ENCODE peak calls at places on chromosomes 1 and 21, in five cellular contexts. A, C, N, F and T are unnamed samples.

GRCh38 chr1:43763497-43763973 is 56.2 kb downstream of the ST3GAL3 start:
- DNase-seq in A (peak), C (peak), N (peak), F (peak), T (peak)

GRCh38 chr1:160768295-160768657 is 27.7 kb upstream of the LY9 start:
- DNase-seq in A (no peak), C (peak), N (peak), F (peak), T (no peak)

GRCh38 chr1:43358121-43358745 is 548 bp upstream of the CDC20 start:
- DNase-seq in A (no peak), C (peak), N (peak), F (no peak), T (peak)

GRCh38 chr1:43766818-43767525 is 59.6 kb downstream of the ST3GAL3 start:
- DNase-seq in A (no peak), C (no peak), N (no peak), F (no peak), T (no peak)

GRCh38 chr1:54325705-54326461 is 80.3 kb downstream of the SSBP3 start:
- DNase-seq in A (no peak), C (no peak), N (no peak), F (no peak), T (no peak)

GRCh38 chr1:54114001-54114400 is 38.8 kb downstream of the CDCP2 start:
- DNase-seq in A (no peak), C (no peak), N (no peak), F (no peak), T (no peak)

GRCh38 chr1:6794164-6794563 is 8.9 kb downstream of the CAMTA1 start:
- DNase-seq in A (no peak), C (peak), N (no peak), F (no peak), T (peak)

GRCh38 chr1:32071758-32072621 is 749 bp upstream of the TMEM39B start:
- DNase-seq in A (no peak), C (no peak), N (no peak), F (no peak), T (no peak)

GRCh38 chr1:222247811-222248310 is 300.0 kb downstream of the HHIPL2 start:
- DNase-seq in A (no peak), C (no peak), N (no peak), F (no peak), T (no peak)

GRCh38 chr1:38015978-38016640 is 3.6 kb downstream of the UTP11 start:
- DNase-seq in A (no peak), C (no peak), N (no peak), F (no peak), T (no peak)

GRCh38 chr1:37705399-37705798 is 13.1 kb downstream of the CDCA8 start:
- DNase-seq in A (no peak), C (no peak), N (no peak), F (no peak), T (no peak)

GRCh38 chr1:165315481-165315880 is 41.0 kb downstream of the LMX1A start:
- DNase-seq in A (no peak), C (no peak), N (no peak), F (no peak), T (no peak)

GRCh38 chr1:51518033-51518729 is 885 bp downstream of the EPS15 start:
- DNase-seq in A (peak), C (peak), N (peak), F (peak), T (peak)

GRCh38 chr1:54579337-54579781 is 31.3 kb downstream of the ACOT11 start:
- DNase-seq in A (no peak), C (no peak), N (no peak), F (no peak), T (no peak)

GRCh38 chr1:202349263-202349928 is 897 bp downstream of the PPP1R12B start:
- DNase-seq in A (no peak), C (no peak), N (peak), F (no peak), T (no peak)

GRCh38 chr1:32703479-32704291 is 1.1 kb upstream of the SYNC start:
- DNase-seq in A (no peak), C (no peak), N (no peak), F (no peak), T (no peak)

GRCh38 chr1:158153179-158153578 is 27.5 kb upstream of the CD1D start:
- DNase-seq in A (no peak), C (no peak), N (no peak), F (no peak), T (no peak)
- TF ChIP-seq CTCF in A (no peak), C (no peak), N (no peak), F (no peak), T (no peak)

DNA sequence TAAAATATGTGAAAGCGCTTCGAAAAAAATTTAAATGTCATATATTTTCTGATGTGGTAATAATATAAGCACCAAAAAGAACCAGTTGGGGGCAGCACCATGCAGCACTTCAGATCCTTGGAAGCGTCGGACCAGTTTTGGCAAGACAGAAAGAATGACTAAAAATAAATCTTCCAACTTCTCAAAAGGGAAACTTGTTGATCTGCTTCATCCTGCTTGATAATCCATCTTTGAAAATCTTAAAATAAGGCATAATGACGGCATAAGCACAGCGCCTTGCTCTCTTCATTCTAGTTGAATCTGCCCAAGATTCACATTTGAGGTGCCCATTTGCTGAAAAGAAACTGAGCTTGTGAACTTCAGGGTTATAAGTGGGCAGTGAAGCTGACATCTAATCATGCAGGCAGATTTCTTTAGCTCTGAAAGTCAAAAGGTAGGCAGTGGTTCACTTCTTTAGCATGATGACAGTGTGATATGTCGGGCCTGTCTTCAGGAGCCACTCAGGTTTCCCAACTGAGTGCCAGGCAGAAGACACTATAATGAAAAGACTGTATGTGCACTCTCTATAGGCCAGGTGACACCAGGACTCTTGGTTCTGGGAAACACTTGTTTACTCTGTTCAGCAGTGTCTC is 19.8 kb upstream of the MUTYH start:
- DNase-seq in A (peak), C (peak), N (peak), F (peak), T (peak)
- TF ChIP-seq CTCF in A (peak), C (no peak), N (peak), F (peak), T (peak)

GRCh38 chr1:10519016-10519417 is 44.3 kb downstream of the PEX14 start:
- DNase-seq in A (peak), C (no peak), N (no peak), F (no peak), T (no peak)
- TF ChIP-seq CTCF in A (no peak), C (no peak), N (no peak), F (no peak), T (no peak)

GRCh38 chr21:42864286-42864685 is 15.1 kb downstream of the WDR4 start:
- DNase-seq in A (no peak), C (no peak), N (no peak), F (no peak), T (no peak)

GRCh38 chr21:42864812-42865211 is 14.5 kb downstream of the WDR4 start:
- DNase-seq in A (no peak), C (no peak), N (no peak), F (no peak), T (no peak)

GRCh38 chr21:42862123-42862475 is 17.2 kb downstream of the WDR4 start:
- DNase-seq in A (no peak), C (no peak), N (no peak), F (no peak), T (no peak)

GRCh38 chr21:42862774-42863503 is 16.4 kb downstream of the WDR4 start:
- DNase-seq in A (no peak), C (peak), N (no peak), F (no peak), T (no peak)

DNA sequence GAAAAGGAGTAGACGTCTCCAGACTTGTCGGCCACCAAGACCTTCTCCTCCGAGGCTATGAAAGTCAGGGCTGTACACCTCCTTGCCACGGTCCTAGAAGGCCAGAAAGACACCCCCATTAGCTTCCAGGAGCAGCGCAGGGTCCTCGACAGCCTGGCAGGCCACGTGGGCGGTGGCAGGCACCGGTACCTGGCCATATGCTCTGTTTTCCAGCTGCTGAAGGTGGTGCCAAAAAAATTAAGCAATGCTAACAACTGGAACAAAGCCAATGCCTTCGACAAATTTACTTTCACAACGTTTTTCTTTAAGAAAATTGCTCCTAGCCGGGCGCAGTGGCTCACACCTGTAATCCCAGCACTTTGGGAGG is 15.9 kb downstream of the WDR4 start:
- DNase-seq in A (no peak), C (no peak), N (no peak), F (no peak), T (no peak)
- TF ChIP-seq CTCF in A (no peak), C (no peak), N (no peak), F (no peak), T (no peak)

DNA sequence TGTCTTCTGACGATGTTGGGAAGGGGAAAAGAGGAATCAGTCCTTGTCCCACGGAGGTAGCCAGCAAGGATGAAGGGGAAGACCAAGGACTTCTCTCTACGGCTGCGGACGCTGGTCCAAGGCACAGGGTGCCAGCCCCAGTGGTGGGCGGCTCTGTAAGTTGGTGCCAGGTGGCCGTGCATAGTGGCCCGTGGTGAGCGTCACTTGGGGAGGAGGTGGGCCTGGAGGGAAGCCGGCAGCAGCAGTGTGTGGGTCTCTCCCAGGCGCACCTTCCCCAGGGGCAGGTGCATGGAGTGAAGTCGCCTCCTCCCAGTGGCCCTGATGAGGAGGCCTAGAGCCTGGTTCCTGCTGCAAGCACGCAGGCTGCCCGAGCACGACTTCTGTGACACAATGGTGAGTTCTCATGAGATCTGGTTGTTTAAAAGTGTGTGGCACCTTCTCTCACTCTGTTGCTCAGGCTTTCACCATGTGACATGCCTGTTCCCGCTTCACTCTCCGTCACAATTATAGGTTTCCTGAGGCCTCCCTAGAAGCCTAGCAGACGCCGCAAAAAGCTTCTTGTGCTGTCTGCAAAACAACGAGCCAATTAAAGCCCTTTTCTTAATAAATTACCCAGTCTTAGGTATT is 43.6 kb upstream of the TIAM1 start:
- DNase-seq in A (no peak), C (no peak), N (no peak), F (no peak), T (no peak)
- TF ChIP-seq CTCF in A (no peak), C (no peak), N (no peak), F (no peak), T (no peak)

GRCh38 chr1:60386259-60386658 is 312.7 kb upstream of the C1orf87 start:
- DNase-seq in A (no peak), C (no peak), N (no peak), F (no peak), T (no peak)
- TF ChIP-seq CTCF in A (no peak), C (no peak), N (no peak), F (no peak), T (no peak)

GRCh38 chr1:118928739-118929554 is 59.2 kb downstream of the TBX15 start:
- DNase-seq in A (no peak), C (no peak), N (no peak), F (no peak), T (peak)
- TF ChIP-seq CTCF in A (no peak), C (no peak), N (no peak), F (no peak), T (no peak)

GRCh38 chr1:91608876-91609275 is 108.2 kb downstream of the CDC7 start:
- DNase-seq in A (no peak), C (no peak), N (no peak), F (no peak), T (no peak)
- TF ChIP-seq CTCF in A (no peak), C (no peak), N (no peak), F (no peak), T (no peak)

GRCh38 chr1:112973788-112974187 is 17.8 kb upstream of the SLC16A1 start:
- DNase-seq in A (no peak), C (no peak), N (no peak), F (no peak), T (no peak)
- TF ChIP-seq CTCF in A (no peak), C (no peak), N (no peak), F (no peak), T (no peak)

GRCh38 chr1:197182716-197183115 is 36.2 kb upstream of the ASPM start:
- DNase-seq in A (no peak), C (no peak), N (no peak), F (no peak), T (no peak)

GRCh38 chr1:197181982-197182381 is 35.5 kb upstream of the ASPM start:
- DNase-seq in A (no peak), C (no peak), N (no peak), F (no peak), T (no peak)

GRCh38 chr1:197183195-197183748 is 36.8 kb upstream of the ASPM start:
- DNase-seq in A (no peak), C (no peak), N (no peak), F (no peak), T (no peak)

GRCh38 chr1:197178998-197179397 is 32.5 kb upstream of the ASPM start:
- DNase-seq in A (no peak), C (no peak), N (no peak), F (no peak), T (no peak)

GRCh38 chr1:197180252-197180878 is 33.9 kb upstream of the ASPM start:
- DNase-seq in A (no peak), C (no peak), N (no peak), F (no peak), T (no peak)
- TF ChIP-seq CTCF in A (peak), C (peak), N (peak), F (peak), T (peak)